ENCODE peak calls at places on chromosomes 2 and 18, in ten cellular contexts. One of them, this sample, is unnamed.

GRCh38 chr2:106012591-106013347 is 181.3 kb downstream of the UXS1 start:
- DNase-seq in adrenal gland: no peak
- DNase-seq in HCT116: no peak
- DNase-seq in fibroblast of pulmonary artery: no peak
- DNase-seq in AG04450: no peak
- DNase-seq in ovary: no peak
- DNase-seq in tibial nerve: no peak
- DNase-seq in AG04449: no peak
- DNase-seq in D721Med: no peak
- DNase-seq in A549: no peak
- DNase-seq in this sample: no peak

GRCh38 chr2:224930124-224930523 is 112.1 kb downstream of the DOCK10 start:
- DNase-seq in HCT116: no peak
- DNase-seq in ovary: no peak
- DNase-seq in A549: no peak
- DNase-seq in AG04450: no peak
- DNase-seq in AG04449: no peak
- DNase-seq in D721Med: no peak
- DNase-seq in tibial nerve: no peak
- DNase-seq in fibroblast of pulmonary artery: no peak
- DNase-seq in adrenal gland: no peak
- DNase-seq in this sample: no peak

GRCh38 chr18:55856191-55856590 is 268.2 kb upstream of the TCF4 start:
- DNase-seq in ovary: no peak
- DNase-seq in adrenal gland: no peak
- DNase-seq in AG04449: no peak
- DNase-seq in AG04450: peak
- DNase-seq in tibial nerve: no peak
- DNase-seq in D721Med: no peak
- DNase-seq in HCT116: no peak
- DNase-seq in fibroblast of pulmonary artery: peak
- DNase-seq in A549: peak
- DNase-seq in this sample: no peak

GRCh38 chr18:76451475-76452331 is 43.3 kb downstream of the ZNF516 start:
- DNase-seq in A549: no peak
- DNase-seq in adrenal gland: no peak
- DNase-seq in AG04450: no peak
- DNase-seq in HCT116: no peak
- DNase-seq in tibial nerve: no peak
- DNase-seq in ovary: peak
- DNase-seq in AG04449: no peak
- DNase-seq in D721Med: no peak
- DNase-seq in fibroblast of pulmonary artery: no peak
- DNase-seq in this sample: no peak

GRCh38 chr2:74181739-74182138 is 3.1 kb upstream of the MOB1A start:
- DNase-seq in AG04450: no peak
- DNase-seq in A549: no peak
- DNase-seq in adrenal gland: peak
- DNase-seq in AG04449: no peak
- DNase-seq in tibial nerve: no peak
- DNase-seq in fibroblast of pulmonary artery: no peak
- DNase-seq in ovary: no peak
- DNase-seq in HCT116: no peak
- DNase-seq in D721Med: no peak
- DNase-seq in this sample: no peak

GRCh38 chr2:198315791-198316190 is 511.4 kb downstream of the PLCL1 start:
- DNase-seq in ovary: no peak
- DNase-seq in adrenal gland: no peak
- DNase-seq in A549: no peak
- DNase-seq in D721Med: no peak
- DNase-seq in AG04449: no peak
- DNase-seq in fibroblast of pulmonary artery: no peak
- DNase-seq in tibial nerve: no peak
- DNase-seq in AG04450: no peak
- DNase-seq in HCT116: no peak
- DNase-seq in this sample: no peak

GRCh38 chr18:63131106-63131943 is 188.2 kb downstream of the BCL2 start:
- DNase-seq in adrenal gland: peak
- DNase-seq in HCT116: no peak
- DNase-seq in A549: peak
- DNase-seq in ovary: no peak
- DNase-seq in D721Med: no peak
- DNase-seq in AG04449: no peak
- DNase-seq in tibial nerve: peak
- DNase-seq in AG04450: peak
- DNase-seq in fibroblast of pulmonary artery: peak
- DNase-seq in this sample: peak

GRCh38 chr2:219632758-219633101 is 5.3 kb downstream of the SLC4A3 start:
- DNase-seq in AG04450: no peak
- DNase-seq in AG04449: no peak
- DNase-seq in fibroblast of pulmonary artery: no peak
- DNase-seq in adrenal gland: no peak
- DNase-seq in tibial nerve: no peak
- DNase-seq in ovary: no peak
- DNase-seq in HCT116: no peak
- DNase-seq in A549: no peak
- DNase-seq in D721Med: peak
- DNase-seq in this sample: no peak

GRCh38 chr2:20647764-20648164 is 3.1 kb downstream of the HS1BP3 start:
- DNase-seq in HCT116: no peak
- DNase-seq in ovary: no peak
- DNase-seq in AG04450: no peak
- DNase-seq in tibial nerve: no peak
- DNase-seq in A549: no peak
- DNase-seq in D721Med: no peak
- DNase-seq in fibroblast of pulmonary artery: no peak
- DNase-seq in AG04449: no peak
- DNase-seq in adrenal gland: no peak
- DNase-seq in this sample: no peak

GRCh38 chr2:19772981-19773380 is 128.8 kb downstream of the TTC32 start:
- DNase-seq in AG04449: no peak
- DNase-seq in tibial nerve: no peak
- DNase-seq in D721Med: no peak
- DNase-seq in A549: no peak
- DNase-seq in HCT116: no peak
- DNase-seq in ovary: no peak
- DNase-seq in adrenal gland: no peak
- DNase-seq in fibroblast of pulmonary artery: no peak
- DNase-seq in AG04450: no peak
- DNase-seq in this sample: no peak

GRCh38 chr2:216312441-216312840 is 59.8 kb downstream of the MARCHF4 start:
- DNase-seq in D721Med: no peak
- DNase-seq in adrenal gland: no peak
- DNase-seq in HCT116: no peak
- DNase-seq in fibroblast of pulmonary artery: no peak
- DNase-seq in A549: no peak
- DNase-seq in AG04449: no peak
- DNase-seq in AG04450: no peak
- DNase-seq in tibial nerve: no peak
- DNase-seq in ovary: no peak
- DNase-seq in this sample: no peak

GRCh38 chr18:7566587-7567486 is at the start of gene PTPRM:
- DNase-seq in AG04449: no peak
- DNase-seq in HCT116: peak
- DNase-seq in D721Med: peak
- DNase-seq in ovary: peak
- DNase-seq in fibroblast of pulmonary artery: peak
- DNase-seq in A549: peak
- DNase-seq in tibial nerve: peak
- DNase-seq in AG04450: no peak
- DNase-seq in adrenal gland: peak
- DNase-seq in this sample: peak

GRCh38 chr18:7567487-7568425 is 640 bp downstream of the PTPRM start:
- DNase-seq in D721Med: no peak
- DNase-seq in AG04449: no peak
- DNase-seq in ovary: peak
- DNase-seq in tibial nerve: peak
- DNase-seq in HCT116: no peak
- DNase-seq in adrenal gland: peak
- DNase-seq in AG04450: no peak
- DNase-seq in fibroblast of pulmonary artery: peak
- DNase-seq in A549: no peak
- DNase-seq in this sample: no peak

GRCh38 chr18:7565677-7566076 is 1.4 kb upstream of the PTPRM start:
- DNase-seq in fibroblast of pulmonary artery: no peak
- DNase-seq in AG04449: no peak
- DNase-seq in A549: no peak
- DNase-seq in HCT116: no peak
- DNase-seq in D721Med: no peak
- DNase-seq in AG04450: no peak
- DNase-seq in tibial nerve: no peak
- DNase-seq in adrenal gland: no peak
- DNase-seq in ovary: no peak
- DNase-seq in this sample: no peak

GRCh38 chr18:7566244-7566586 is 901 bp upstream of the PTPRM start:
- DNase-seq in fibroblast of pulmonary artery: no peak
- DNase-seq in ovary: no peak
- DNase-seq in tibial nerve: no peak
- DNase-seq in D721Med: no peak
- DNase-seq in adrenal gland: no peak
- DNase-seq in AG04449: no peak
- DNase-seq in AG04450: no peak
- DNase-seq in A549: no peak
- DNase-seq in HCT116: no peak
- DNase-seq in this sample: no peak

DNA sequence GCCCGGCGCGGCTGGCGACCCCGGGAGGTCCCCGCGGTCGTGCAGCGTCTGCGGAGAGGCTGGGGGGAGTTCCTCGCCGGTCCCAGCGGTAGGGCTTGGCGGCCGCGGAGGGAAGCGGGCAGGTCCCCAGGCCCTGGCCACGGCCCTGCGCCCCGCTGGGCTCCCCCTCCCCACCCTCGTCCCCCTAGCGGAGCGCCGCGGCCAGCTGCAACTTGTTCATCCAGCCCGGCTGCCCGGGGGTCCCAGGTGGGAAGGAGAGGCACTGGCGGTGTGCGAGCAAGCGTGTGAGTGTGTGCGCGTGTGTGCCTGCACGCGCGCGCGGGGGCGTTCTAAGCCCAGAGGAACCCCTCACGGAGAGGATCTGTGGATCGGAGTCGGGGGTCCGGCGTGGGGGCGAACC is 1.3 kb downstream of the PTPRM start:
- DNase-seq in HCT116: no peak
- DNase-seq in AG04449: no peak
- DNase-seq in AG04450: no peak
- DNase-seq in fibroblast of pulmonary artery: no peak
- DNase-seq in adrenal gland: peak
- DNase-seq in A549: no peak
- DNase-seq in ovary: peak
- DNase-seq in tibial nerve: no peak
- DNase-seq in D721Med: no peak
- DNase-seq in this sample: peak
- TF ChIP-seq CTCF in HCT116: no peak
- TF ChIP-seq CTCF in AG04449: peak
- TF ChIP-seq CTCF in AG04450: peak
- TF ChIP-seq CTCF in fibroblast of pulmonary artery: no peak
- TF ChIP-seq CTCF in adrenal gland: peak
- TF ChIP-seq CTCF in A549: no peak
- TF ChIP-seq CTCF in ovary: no peak
- TF ChIP-seq CTCF in tibial nerve: peak
- TF ChIP-seq CTCF in D721Med: no peak
- TF ChIP-seq CTCF in this sample: no peak

GRCh38 chr2:50879457-50879856 is 152.5 kb downstream of the NRXN1 start:
- DNase-seq in adrenal gland: no peak
- DNase-seq in A549: no peak
- DNase-seq in AG04449: no peak
- DNase-seq in fibroblast of pulmonary artery: no peak
- DNase-seq in tibial nerve: no peak
- DNase-seq in D721Med: no peak
- DNase-seq in AG04450: no peak
- DNase-seq in HCT116: no peak
- DNase-seq in ovary: no peak
- DNase-seq in this sample: no peak

GRCh38 chr2:50872543-50872942 is 159.4 kb downstream of the NRXN1 start:
- DNase-seq in A549: no peak
- DNase-seq in AG04449: no peak
- DNase-seq in HCT116: peak
- DNase-seq in D721Med: no peak
- DNase-seq in AG04450: no peak
- DNase-seq in adrenal gland: no peak
- DNase-seq in fibroblast of pulmonary artery: no peak
- DNase-seq in ovary: no peak
- DNase-seq in tibial nerve: no peak
- DNase-seq in this sample: no peak

GRCh38 chr2:50878256-50878655 is 153.7 kb downstream of the NRXN1 start:
- DNase-seq in tibial nerve: no peak
- DNase-seq in AG04449: no peak
- DNase-seq in D721Med: no peak
- DNase-seq in ovary: no peak
- DNase-seq in fibroblast of pulmonary artery: no peak
- DNase-seq in AG04450: no peak
- DNase-seq in adrenal gland: no peak
- DNase-seq in HCT116: no peak
- DNase-seq in A549: no peak
- DNase-seq in this sample: no peak
- TF ChIP-seq CTCF in tibial nerve: no peak
- TF ChIP-seq CTCF in AG04449: no peak
- TF ChIP-seq CTCF in D721Med: no peak
- TF ChIP-seq CTCF in ovary: no peak
- TF ChIP-seq CTCF in fibroblast of pulmonary artery: no peak
- TF ChIP-seq CTCF in AG04450: no peak
- TF ChIP-seq CTCF in adrenal gland: no peak
- TF ChIP-seq CTCF in HCT116: no peak
- TF ChIP-seq CTCF in A549: no peak
- TF ChIP-seq CTCF in this sample: no peak

GRCh38 chr2:39593439-39594393 is 72.0 kb upstream of the TMEM178A start:
- DNase-seq in tibial nerve: no peak
- DNase-seq in fibroblast of pulmonary artery: peak
- DNase-seq in A549: peak
- DNase-seq in AG04449: peak
- DNase-seq in AG04450: peak
- DNase-seq in D721Med: no peak
- DNase-seq in HCT116: peak
- DNase-seq in ovary: no peak
- DNase-seq in adrenal gland: peak
- DNase-seq in this sample: no peak
- TF ChIP-seq CTCF in tibial nerve: no peak
- TF ChIP-seq CTCF in fibroblast of pulmonary artery: peak
- TF ChIP-seq CTCF in A549: peak
- TF ChIP-seq CTCF in AG04449: peak
- TF ChIP-seq CTCF in AG04450: peak
- TF ChIP-seq CTCF in D721Med: peak
- TF ChIP-seq CTCF in HCT116: peak
- TF ChIP-seq CTCF in ovary: no peak
- TF ChIP-seq CTCF in adrenal gland: peak
- TF ChIP-seq CTCF in this sample: no peak

GRCh38 chr18:46174317-46175039 is 70.3 kb downstream of the HAUS1 start:
- DNase-seq in adrenal gland: peak
- DNase-seq in AG04449: no peak
- DNase-seq in ovary: peak
- DNase-seq in fibroblast of pulmonary artery: no peak
- DNase-seq in D721Med: no peak
- DNase-seq in tibial nerve: no peak
- DNase-seq in AG04450: no peak
- DNase-seq in HCT116: no peak
- DNase-seq in A549: no peak
- DNase-seq in this sample: peak
- TF ChIP-seq CTCF in adrenal gland: no peak
- TF ChIP-seq CTCF in AG04449: no peak
- TF ChIP-seq CTCF in ovary: no peak
- TF ChIP-seq CTCF in fibroblast of pulmonary artery: peak
- TF ChIP-seq CTCF in D721Med: no peak
- TF ChIP-seq CTCF in tibial nerve: no peak
- TF ChIP-seq CTCF in AG04450: peak
- TF ChIP-seq CTCF in HCT116: no peak
- TF ChIP-seq CTCF in A549: no peak
- TF ChIP-seq CTCF in this sample: no peak

GRCh38 chr2:86764661-86765307 is 25.9 kb downstream of the CD8A start:
- DNase-seq in D721Med: no peak
- DNase-seq in AG04449: no peak
- DNase-seq in A549: peak
- DNase-seq in adrenal gland: peak
- DNase-seq in tibial nerve: no peak
- DNase-seq in fibroblast of pulmonary artery: peak
- DNase-seq in AG04450: peak
- DNase-seq in HCT116: peak
- DNase-seq in ovary: no peak
- DNase-seq in this sample: no peak
- TF ChIP-seq CTCF in D721Med: peak
- TF ChIP-seq CTCF in AG04449: peak
- TF ChIP-seq CTCF in A549: peak
- TF ChIP-seq CTCF in adrenal gland: peak
- TF ChIP-seq CTCF in tibial nerve: peak
- TF ChIP-seq CTCF in fibroblast of pulmonary artery: peak
- TF ChIP-seq CTCF in AG04450: peak
- TF ChIP-seq CTCF in HCT116: peak
- TF ChIP-seq CTCF in ovary: no peak
- TF ChIP-seq CTCF in this sample: peak

This sample was measured in natural killer cell.